ENCODE peak calls at places on chromosomes 7 and 10, in ten cellular contexts. One of them, this sample, is unnamed. For H3K36me3 and H3K4me1, the result is how much of the 10 kb centered on the place peaks cover.

GRCh38 chr7:102891693-102892261 is 21.0 kb upstream of the LRRC17 start:
- DNase-seq in Panc1: no peak
- DNase-seq in K562: no peak
- DNase-seq in IMR-90: peak
- DNase-seq in GM23248: peak
- DNase-seq in sigmoid colon: peak
- DNase-seq in fibroblast of lung: peak
- DNase-seq in heart right ventricle: peak
- DNase-seq in tibial nerve: no peak
- DNase-seq in psoas muscle: peak
- DNase-seq in this sample: no peak

GRCh38 chr7:101315336-101315735 is 6.3 kb downstream of the IFT22 start:
- DNase-seq in Panc1: no peak
- DNase-seq in K562: peak
- DNase-seq in IMR-90: peak
- DNase-seq in GM23248: peak
- DNase-seq in sigmoid colon: no peak
- DNase-seq in fibroblast of lung: peak
- DNase-seq in heart right ventricle: no peak
- DNase-seq in tibial nerve: no peak
- DNase-seq in psoas muscle: no peak
- DNase-seq in this sample: no peak

GRCh38 chr10:93894516-93895378 is 969 bp downstream of the SLC35G1 start:
- DNase-seq in Panc1: no peak
- DNase-seq in K562: no peak
- DNase-seq in IMR-90: peak
- DNase-seq in GM23248: peak
- DNase-seq in sigmoid colon: no peak
- DNase-seq in fibroblast of lung: no peak
- DNase-seq in heart right ventricle: no peak
- DNase-seq in tibial nerve: no peak
- DNase-seq in psoas muscle: no peak
- DNase-seq in this sample: no peak

GRCh38 chr7:131157530-131158243 is 170.0 kb upstream of the MKLN1 start:
- DNase-seq in Panc1: no peak
- DNase-seq in K562: no peak
- DNase-seq in IMR-90: peak
- DNase-seq in GM23248: peak
- DNase-seq in sigmoid colon: peak
- DNase-seq in fibroblast of lung: peak
- DNase-seq in heart right ventricle: no peak
- DNase-seq in tibial nerve: peak
- DNase-seq in psoas muscle: peak
- DNase-seq in this sample: no peak

GRCh38 chr10:99926925-99927718 is 82.6 kb downstream of the DNMBP start:
- DNase-seq in Panc1: no peak
- DNase-seq in K562: no peak
- DNase-seq in IMR-90: peak
- DNase-seq in GM23248: peak
- DNase-seq in sigmoid colon: peak
- DNase-seq in fibroblast of lung: peak
- DNase-seq in heart right ventricle: peak
- DNase-seq in tibial nerve: peak
- DNase-seq in psoas muscle: no peak
- DNase-seq in this sample: no peak

GRCh38 chr10:71133710-71134686 is 78.4 kb upstream of the UNC5B start:
- DNase-seq in Panc1: no peak
- DNase-seq in K562: no peak
- DNase-seq in IMR-90: no peak
- DNase-seq in GM23248: no peak
- DNase-seq in sigmoid colon: no peak
- DNase-seq in fibroblast of lung: no peak
- DNase-seq in heart right ventricle: no peak
- DNase-seq in tibial nerve: no peak
- DNase-seq in psoas muscle: no peak
- DNase-seq in this sample: no peak

GRCh38 chr7:97017197-97018125 is 7.2 kb downstream of the DLX5 start:
- DNase-seq in Panc1: no peak
- DNase-seq in K562: no peak
- DNase-seq in IMR-90: no peak
- DNase-seq in GM23248: no peak
- DNase-seq in sigmoid colon: no peak
- DNase-seq in fibroblast of lung: no peak
- DNase-seq in heart right ventricle: no peak
- DNase-seq in tibial nerve: no peak
- DNase-seq in psoas muscle: no peak
- DNase-seq in this sample: no peak

GRCh38 chr10:81473755-81474154 is 401.2 kb upstream of the NRG3 start:
- DNase-seq in Panc1: no peak
- DNase-seq in K562: no peak
- DNase-seq in IMR-90: no peak
- DNase-seq in GM23248: no peak
- DNase-seq in sigmoid colon: no peak
- DNase-seq in fibroblast of lung: no peak
- DNase-seq in heart right ventricle: no peak
- DNase-seq in tibial nerve: no peak
- DNase-seq in psoas muscle: no peak
- DNase-seq in this sample: no peak

GRCh38 chr7:65975814-65976445 is 6.1 kb downstream of the GUSB start:
- DNase-seq in Panc1: no peak
- DNase-seq in K562: no peak
- DNase-seq in IMR-90: no peak
- DNase-seq in GM23248: no peak
- DNase-seq in sigmoid colon: peak
- DNase-seq in fibroblast of lung: no peak
- DNase-seq in heart right ventricle: no peak
- DNase-seq in tibial nerve: no peak
- DNase-seq in psoas muscle: no peak
- DNase-seq in this sample: no peak

GRCh38 chr7:65976659-65977196 is 5.3 kb downstream of the GUSB start:
- DNase-seq in Panc1: no peak
- DNase-seq in K562: no peak
- DNase-seq in IMR-90: no peak
- DNase-seq in GM23248: no peak
- DNase-seq in sigmoid colon: no peak
- DNase-seq in fibroblast of lung: no peak
- DNase-seq in heart right ventricle: no peak
- DNase-seq in tibial nerve: no peak
- DNase-seq in psoas muscle: no peak
- DNase-seq in this sample: no peak

GRCh38 chr7:65979583-65980477 is 2.2 kb downstream of the GUSB start:
- DNase-seq in Panc1: no peak
- DNase-seq in K562: no peak
- DNase-seq in IMR-90: no peak
- DNase-seq in GM23248: no peak
- DNase-seq in sigmoid colon: no peak
- DNase-seq in fibroblast of lung: no peak
- DNase-seq in heart right ventricle: no peak
- DNase-seq in tibial nerve: no peak
- DNase-seq in psoas muscle: no peak
- DNase-seq in this sample: no peak

GRCh38 chr7:65980478-65981250 is 1.3 kb downstream of the GUSB start:
- DNase-seq in Panc1: no peak
- DNase-seq in K562: peak
- DNase-seq in IMR-90: no peak
- DNase-seq in GM23248: peak
- DNase-seq in sigmoid colon: peak
- DNase-seq in fibroblast of lung: peak
- DNase-seq in heart right ventricle: peak
- DNase-seq in tibial nerve: peak
- DNase-seq in psoas muscle: peak
- DNase-seq in this sample: peak

GRCh38 chr7:65978891-65979582 is 3.0 kb downstream of the GUSB start:
- DNase-seq in Panc1: no peak
- DNase-seq in K562: no peak
- DNase-seq in IMR-90: no peak
- DNase-seq in GM23248: no peak
- DNase-seq in sigmoid colon: no peak
- DNase-seq in fibroblast of lung: no peak
- DNase-seq in heart right ventricle: no peak
- DNase-seq in tibial nerve: no peak
- DNase-seq in psoas muscle: no peak
- DNase-seq in this sample: no peak
- H3K36me3 ChIP-seq in Panc1: under half
- H3K36me3 ChIP-seq in K562: half or more
- H3K36me3 ChIP-seq in IMR-90: under half
- H3K36me3 ChIP-seq in GM23248: under half
- H3K36me3 ChIP-seq in sigmoid colon: under half
- H3K36me3 ChIP-seq in fibroblast of lung: under half
- H3K36me3 ChIP-seq in heart right ventricle: under half
- H3K36me3 ChIP-seq in tibial nerve: under half
- H3K36me3 ChIP-seq in psoas muscle: under half
- H3K36me3 ChIP-seq in this sample: under half

GRCh38 chr10:75100764-75101291 is 10.6 kb upstream of the SAMD8 start:
- DNase-seq in Panc1: no peak
- DNase-seq in K562: no peak
- DNase-seq in IMR-90: no peak
- DNase-seq in GM23248: no peak
- DNase-seq in sigmoid colon: no peak
- DNase-seq in fibroblast of lung: no peak
- DNase-seq in heart right ventricle: no peak
- DNase-seq in tibial nerve: no peak
- DNase-seq in psoas muscle: no peak
- DNase-seq in this sample: no peak
- H3K4me3 ChIP-seq in Panc1: no peak
- H3K4me3 ChIP-seq in K562: no peak
- H3K4me3 ChIP-seq in IMR-90: no peak
- H3K4me3 ChIP-seq in GM23248: no peak
- H3K4me3 ChIP-seq in sigmoid colon: no peak
- H3K4me3 ChIP-seq in fibroblast of lung: no peak
- H3K4me3 ChIP-seq in heart right ventricle: peak
- H3K4me3 ChIP-seq in tibial nerve: no peak
- H3K4me3 ChIP-seq in psoas muscle: peak
- H3K4me3 ChIP-seq in this sample: no peak

DNA sequence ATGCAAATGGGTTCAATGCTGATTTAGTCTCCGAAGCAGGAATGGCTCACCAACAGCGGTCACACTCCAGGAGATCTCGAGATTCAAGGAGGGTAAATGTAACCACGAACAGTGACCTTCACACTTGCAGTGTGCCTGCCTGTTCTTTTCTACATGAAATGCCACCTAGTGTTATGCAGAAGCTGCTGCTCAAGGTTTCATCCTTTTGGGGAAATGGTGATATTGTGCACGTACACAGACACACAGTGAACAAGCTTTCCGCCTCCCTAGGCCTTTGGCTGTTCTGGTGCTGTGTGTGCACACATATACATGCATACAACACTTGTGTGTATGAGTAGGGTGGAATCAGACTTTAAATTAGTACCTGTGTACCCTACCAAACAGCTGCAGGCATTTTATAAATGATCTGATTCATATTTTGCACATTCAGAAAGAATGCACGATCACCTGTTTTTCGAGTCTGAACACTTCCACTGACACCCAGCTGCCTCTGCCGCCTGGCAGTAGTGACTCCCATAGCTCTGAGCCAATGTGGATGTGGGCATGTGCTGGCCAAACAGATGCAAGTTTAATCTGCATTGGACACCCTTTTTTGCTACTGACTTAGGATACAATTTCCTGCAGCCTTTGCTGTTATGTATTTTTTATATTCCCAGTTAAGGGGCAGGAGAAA is 100.5 kb downstream of the TACC2 start:
- DNase-seq in Panc1: no peak
- DNase-seq in K562: peak
- DNase-seq in IMR-90: no peak
- DNase-seq in GM23248: no peak
- DNase-seq in sigmoid colon: no peak
- DNase-seq in fibroblast of lung: no peak
- DNase-seq in heart right ventricle: no peak
- DNase-seq in tibial nerve: no peak
- DNase-seq in psoas muscle: no peak
- DNase-seq in this sample: no peak
- H3K4me1 ChIP-seq in Panc1: under half
- H3K4me1 ChIP-seq in K562: under half
- H3K4me1 ChIP-seq in IMR-90: under half
- H3K4me1 ChIP-seq in GM23248: under half
- H3K4me1 ChIP-seq in sigmoid colon: under half
- H3K4me1 ChIP-seq in fibroblast of lung: under half
- H3K4me1 ChIP-seq in heart right ventricle: under half
- H3K4me1 ChIP-seq in tibial nerve: under half
- H3K4me1 ChIP-seq in psoas muscle: under half
- H3K4me1 ChIP-seq in this sample: under half

DNA sequence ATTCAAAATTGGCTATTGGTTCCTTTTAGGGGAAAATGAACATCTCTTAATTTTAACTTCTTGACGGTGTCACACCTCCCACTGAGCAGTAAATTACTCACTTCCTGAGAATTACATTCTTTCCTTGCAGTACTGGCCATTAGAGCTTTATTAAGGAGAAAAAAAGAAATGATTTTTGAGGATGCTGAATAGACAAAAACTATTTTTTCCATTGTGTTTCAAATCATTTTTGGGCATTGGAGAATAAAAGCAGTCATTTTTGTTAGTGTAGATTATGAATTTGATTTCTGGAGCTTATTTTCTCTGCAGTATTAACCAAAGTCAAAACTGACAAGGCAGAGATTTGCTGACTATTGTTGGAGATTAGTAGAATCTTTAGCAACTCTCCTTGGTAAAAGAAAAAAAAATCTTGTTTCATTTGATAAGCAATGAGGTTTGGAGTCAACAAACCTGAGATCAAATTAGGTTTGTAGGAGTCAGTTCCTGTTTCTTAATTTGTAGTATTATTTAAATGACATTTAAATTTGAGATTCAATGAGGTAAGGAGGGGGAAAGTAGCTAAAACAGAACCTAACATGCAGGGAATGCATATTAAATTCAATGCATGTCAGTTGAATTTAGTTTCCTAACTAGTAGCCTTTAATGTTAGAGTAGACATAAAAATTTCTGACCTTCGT is 70.6 kb downstream of the AP3M1 start:
- DNase-seq in Panc1: peak
- DNase-seq in K562: no peak
- DNase-seq in IMR-90: peak
- DNase-seq in GM23248: peak
- DNase-seq in sigmoid colon: no peak
- DNase-seq in fibroblast of lung: peak
- DNase-seq in heart right ventricle: no peak
- DNase-seq in tibial nerve: no peak
- DNase-seq in psoas muscle: no peak
- DNase-seq in this sample: no peak
- H3K36me3 ChIP-seq in Panc1: half or more
- H3K36me3 ChIP-seq in K562: half or more
- H3K36me3 ChIP-seq in IMR-90: under half
- H3K36me3 ChIP-seq in GM23248: under half
- H3K36me3 ChIP-seq in sigmoid colon: under half
- H3K36me3 ChIP-seq in fibroblast of lung: under half
- H3K36me3 ChIP-seq in heart right ventricle: half or more
- H3K36me3 ChIP-seq in tibial nerve: under half
- H3K36me3 ChIP-seq in psoas muscle: under half
- H3K36me3 ChIP-seq in this sample: under half

This sample was measured in effector memory CD4-positive, alpha-beta T cell.